ENCODE peak calls at places on chromosomes 11 and 22, in nine cellular contexts. X is stimulated activated CD4-positive, alpha-beta T cell treated with anti-CD3 and anti-CD28 coated beads, Interleukin-1b, Interleukin-23, amount 100 ng/mL, for 1 hour; L is AG09319; T is adipocyte; Y is upper lobe of right lung; E is smooth muscle cell of the brain vasculature; K is activated CD4-positive, alpha-beta T cell treated with anti-CD3 and anti-CD28 coated beads for 4 hours; N is ELR; Z is AG04449. M is an unnamed sample.

GRCh38 chr11:47523491-47524199 is 29.3 kb downstream of the CELF1 start:
- DNase-seq in Z (no peak), T (peak), K (peak), E (peak), N (peak), L (no peak), X (no peak), Y (no peak), M (peak)

GRCh38 chr11:126615819-126616218 is 260.3 kb downstream of the ST3GAL4 start:
- DNase-seq in L (no peak), Y (no peak), N (no peak), K (no peak), X (no peak), T (no peak), E (no peak), Z (no peak), M (no peak)

GRCh38 chr11:46554205-46555162 is 39.3 kb downstream of the AMBRA1 start:
- DNase-seq in T (peak), E (no peak), K (no peak), L (peak), N (peak), Z (no peak), Y (no peak), X (no peak), M (peak)

GRCh38 chr11:126467471-126467870 is 112.0 kb downstream of the ST3GAL4 start:
- DNase-seq in X (no peak), K (no peak), Z (no peak), L (no peak), Y (no peak), N (no peak), E (no peak), T (no peak), M (no peak)

GRCh38 chr11:67370351-67371076 is 2.9 kb downstream of the CLCF1 start:
- DNase-seq in L (peak), X (no peak), E (no peak), K (no peak), Y (no peak), T (peak), N (peak), Z (no peak), M (no peak)

GRCh38 chr22:19641254-19641982 is 72.9 kb upstream of the SEPTIN5 start:
- DNase-seq in T (peak), L (no peak), Y (no peak), X (no peak), K (no peak), N (peak), Z (no peak), E (no peak), M (no peak)

GRCh38 chr11:57483570-57483934 is 23.2 kb downstream of the RTN4RL2 start:
- DNase-seq in E (no peak), K (no peak), T (no peak), Z (no peak), X (no peak), N (no peak), L (no peak), Y (no peak), M (no peak)

GRCh38 chr22:44351685-44352377 is 39.1 kb upstream of the SHISAL1 start:
- DNase-seq in L (peak), Z (peak), K (no peak), X (no peak), E (no peak), Y (no peak), N (peak), T (peak), M (peak)

GRCh38 chr11:1089738-1090599 is 15.3 kb downstream of the MUC2 start:
- DNase-seq in K (no peak), L (no peak), E (no peak), N (no peak), Z (no peak), Y (peak), X (no peak), T (no peak), M (no peak)

GRCh38 chr11:117928818-117929567 is at the start of gene TMPRSS13:
- DNase-seq in T (no peak), K (no peak), Z (no peak), X (no peak), Y (peak), L (no peak), E (no peak), N (no peak), M (no peak)

GRCh38 chr11:47415949-47416472 is 7.6 kb downstream of the SLC39A13 start:
- DNase-seq in E (peak), Z (no peak), L (peak), K (no peak), N (peak), T (peak), X (no peak), Y (peak), M (no peak)

GRCh38 chr11:113796663-113797259 is 17.2 kb downstream of the CLDN25 start:
- DNase-seq in K (peak), Z (no peak), T (peak), X (no peak), Y (no peak), N (peak), E (no peak), L (no peak), M (no peak)

GRCh38 chr11:75434886-75435570 is 2.0 kb upstream of the KLHL35 start:
- DNase-seq in Y (no peak), X (no peak), L (no peak), T (no peak), K (no peak), N (no peak), Z (no peak), E (no peak), M (no peak)

GRCh38 chr11:11036185-11037161 is 178.6 kb upstream of the ZBED5 start:
- DNase-seq in Z (no peak), L (no peak), E (peak), Y (no peak), X (no peak), N (peak), K (peak), T (peak), M (peak)

GRCh38 chr11:69654660-69655478 is 13.9 kb downstream of the CCND1 start:
- DNase-seq in K (no peak), T (no peak), Y (peak), Z (no peak), E (no peak), L (no peak), X (no peak), N (peak), M (no peak)

GRCh38 chr11:118929496-118930151 is 3.9 kb upstream of the BCL9L start:
- DNase-seq in T (peak), Y (peak), E (no peak), N (peak), X (no peak), K (peak), L (no peak), Z (no peak), M (no peak)

GRCh38 chr22:48889887-48890692 is 937.6 kb downstream of the BRD1 start:
- DNase-seq in X (no peak), E (no peak), L (no peak), T (no peak), N (no peak), K (no peak), Z (no peak), Y (peak), M (no peak)

GRCh38 chr11:1450958-1451710 is 35.4 kb downstream of the MOB2 start:
- DNase-seq in Z (no peak), X (no peak), N (no peak), K (no peak), Y (no peak), L (no peak), T (no peak), E (no peak), M (no peak)

GRCh38 chr11:31218847-31219246 is 150.7 kb downstream of the DCDC1 start:
- DNase-seq in Y (no peak), Z (no peak), X (no peak), N (no peak), K (no peak), T (no peak), L (no peak), E (no peak), M (no peak)

GRCh38 chr11:121452609-121453150 is at the start of gene SORL1-AS1:
- DNase-seq in L (no peak), Y (no peak), E (no peak), T (no peak), K (peak), N (no peak), X (no peak), Z (no peak), M (no peak)

GRCh38 chr22:37647928-37648327 is 8.5 kb downstream of the SH3BP1 start:
- DNase-seq in X (no peak), K (no peak), Z (no peak), E (no peak), L (no peak), Y (no peak), N (no peak), T (no peak), M (no peak)

GRCh38 chr11:68396526-68396925 is 64.0 kb upstream of the PPP6R3 start:
- DNase-seq in T (no peak), Y (no peak), N (no peak), K (no peak), L (no peak), E (no peak), X (no peak), Z (no peak), M (no peak)

GRCh38 chr22:42388130-42388797 is 43.9 kb downstream of the NFAM1 start:
- DNase-seq in L (no peak), Y (no peak), Z (no peak), N (peak), T (no peak), E (no peak), K (no peak), X (no peak), M (no peak)

GRCh38 chr11:57235761-57236703 is 1.0 kb downstream of the APLNR start:
- DNase-seq in Z (no peak), T (no peak), Y (no peak), E (no peak), N (no peak), L (no peak), K (no peak), X (no peak), M (no peak)

GRCh38 chr22:46330426-46330825 is 5.1 kb upstream of the TRMU start:
- DNase-seq in L (no peak), Z (no peak), E (no peak), Y (no peak), K (no peak), N (no peak), T (no peak), X (no peak), M (no peak)

GRCh38 chr11:134038897-134039470 is 29.9 kb upstream of the JAM3 start:
- DNase-seq in Y (no peak), L (no peak), Z (no peak), T (peak), K (no peak), X (no peak), N (no peak), E (no peak), M (no peak)

GRCh38 chr22:31134688-31135087 is 5.6 kb downstream of the PLA2G3 start:
- DNase-seq in Z (no peak), L (no peak), Y (no peak), E (no peak), X (no peak), T (no peak), N (no peak), K (no peak), M (no peak)

GRCh38 chr11:116454951-116455350 is 317.8 kb downstream of the BUD13 start:
- DNase-seq in K (no peak), E (no peak), Y (no peak), X (no peak), N (no peak), Z (no peak), T (no peak), L (no peak), M (no peak)